ENCODE peak calls at places on chromosomes 4 and X, in five cellular contexts. N is GM23338, A is heart right ventricle, T is HepG2, U is OCI-LY7. E is an unnamed sample.

GRCh38 chr4:61200991-61201526 is 933 bp downstream of the ADGRL3 start:
- DNase-seq in T (no peak), N (peak), A (no peak), U (no peak), E (no peak)

GRCh38 chrX:119667111-119667928 is 25.6 kb downstream of the SEPTIN6 start:
- DNase-seq in T (no peak), U (no peak), A (no peak), N (no peak), E (no peak)

GRCh38 chr4:181566490-181566889 is 676.7 kb upstream of the TENM3 start:
- DNase-seq in N (no peak), U (no peak), A (no peak), T (no peak), E (no peak)

GRCh38 chr4:163988391-163988790 is 493.9 kb downstream of the TMA16 start:
- DNase-seq in U (no peak), T (no peak), N (no peak), A (no peak), E (no peak)

GRCh38 chr4:57850141-57850540 is 740.0 kb upstream of the IGFBP7 start:
- DNase-seq in N (no peak), U (no peak), A (no peak), T (no peak), E (no peak)

GRCh38 chr4:182238355-182238931 is 4.8 kb upstream of the TENM3 start:
- DNase-seq in A (no peak), N (peak), T (no peak), U (no peak), E (no peak)

GRCh38 chrX:23554304-23554703 is 113.0 kb upstream of the PRDX4 start:
- DNase-seq in T (peak), U (peak), N (peak), A (no peak), E (no peak)

GRCh38 chrX:21266949-21267348 is 107.3 kb upstream of the CNKSR2 start:
- DNase-seq in T (no peak), N (no peak), U (no peak), A (no peak), E (no peak)

GRCh38 chrX:30488092-30488491 is 89.5 kb downstream of the TASL start:
- DNase-seq in T (no peak), N (peak), A (no peak), U (no peak), E (no peak)

GRCh38 chrX:150515801-150516200 is 52.6 kb upstream of the MTM1 start:
- DNase-seq in T (no peak), U (no peak), N (no peak), A (no peak), E (no peak)

GRCh38 chr4:3829954-3830773 is 64.0 kb downstream of the ADRA2C start:
- DNase-seq in A (no peak), T (peak), N (peak), U (no peak), E (no peak)

GRCh38 chr4:53782468-53782865 is 191.2 kb upstream of the LNX1 start:
- DNase-seq in T (no peak), N (no peak), A (no peak), U (no peak), E (no peak)

GRCh38 chr4:53779025-53779424 is 187.7 kb upstream of the LNX1 start:
- DNase-seq in N (no peak), A (no peak), U (no peak), T (no peak), E (no peak)

GRCh38 chr4:53783208-53783859 is 192.0 kb upstream of the LNX1 start:
- DNase-seq in A (no peak), T (no peak), U (no peak), N (no peak), E (no peak)

GRCh38 chr4:53781614-53782467 is 190.6 kb upstream of the LNX1 start:
- DNase-seq in U (no peak), T (peak), N (no peak), A (no peak), E (no peak)

DNA sequence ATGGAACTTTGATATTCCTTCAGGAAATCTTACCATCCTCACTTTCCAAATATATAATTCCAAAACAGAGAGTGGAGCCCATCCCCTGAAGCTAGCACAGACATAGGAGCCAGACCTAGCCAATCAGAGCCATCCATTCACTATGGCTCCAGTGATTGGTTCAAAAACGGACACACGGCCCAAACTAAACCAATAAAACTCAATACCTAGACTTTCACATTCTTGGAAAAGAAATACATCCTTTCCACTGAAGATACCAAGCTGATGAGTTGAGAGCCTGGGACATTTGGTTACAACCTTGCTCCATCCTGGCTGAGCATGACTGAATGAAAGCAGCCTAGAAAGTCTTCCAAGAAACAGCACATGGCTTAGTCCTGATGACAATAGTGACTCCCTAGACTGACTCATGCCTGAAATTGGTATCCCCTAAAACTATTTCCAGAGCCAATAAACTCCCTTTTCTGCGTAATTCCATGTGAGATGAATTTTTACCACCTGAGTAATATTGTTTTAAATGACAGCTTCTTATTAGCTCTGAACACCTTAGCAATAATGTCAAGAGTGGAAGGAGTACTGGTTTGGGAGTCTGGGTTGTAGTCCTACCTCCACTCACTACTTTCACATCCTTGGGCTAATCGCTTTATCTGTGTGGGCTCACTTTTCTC is 189.6 kb upstream of the LNX1 start:
- DNase-seq in N (no peak), T (no peak), U (no peak), A (no peak), E (no peak)
- H3K27ac ChIP-seq in N (no peak), T (no peak), U (no peak), A (no peak), E (no peak)

GRCh38 chr4:159398236-159398638 is 295.4 kb downstream of the RAPGEF2 start:
- DNase-seq in A (no peak), T (no peak), N (no peak), U (no peak), E (no peak)
- TF ChIP-seq CTCF in A (peak), T (no peak), N (no peak), U (no peak), E (no peak)

DNA sequence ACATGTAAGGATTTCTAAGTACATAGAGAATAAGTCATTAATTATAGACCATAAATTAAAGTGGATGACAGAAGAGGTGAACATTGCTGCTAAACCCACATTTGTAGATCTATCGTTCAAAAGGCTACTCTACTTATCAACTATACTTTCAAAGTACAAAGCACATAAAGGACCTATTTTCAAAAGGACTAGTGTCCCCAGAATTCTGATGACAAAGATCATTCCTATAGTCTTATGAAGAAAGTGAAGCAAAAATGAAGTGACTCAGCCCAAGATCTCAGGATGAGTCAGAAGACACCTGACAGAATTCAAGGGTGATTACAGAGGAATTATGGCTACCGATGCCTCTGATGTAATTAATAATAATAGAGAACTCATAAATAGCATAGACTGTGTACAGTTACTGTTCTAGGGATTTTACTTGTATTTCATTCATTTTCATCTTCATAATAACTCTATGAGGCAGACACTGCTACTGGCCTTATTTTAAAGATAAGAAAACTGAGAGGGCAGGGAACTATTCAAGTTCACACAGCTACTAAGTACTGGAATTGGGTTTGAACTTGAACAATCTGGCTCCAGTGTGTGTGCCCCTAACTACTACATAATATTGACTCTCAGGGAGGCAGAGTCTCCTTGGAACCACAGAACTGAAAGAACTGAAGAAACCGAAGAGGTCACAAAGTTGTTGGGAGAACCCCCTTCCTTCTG is 17.1 kb downstream of the USP46 start:
- DNase-seq in N (no peak), T (no peak), U (no peak), A (no peak), E (no peak)
- H3K27ac ChIP-seq in N (no peak), T (no peak), U (no peak), A (peak), E (no peak)

GRCh38 chr4:140871368-140871767 is 115.2 kb upstream of the TBC1D9 start:
- DNase-seq in N (no peak), T (no peak), U (no peak), A (no peak), E (no peak)

GRCh38 chr4:140876597-140877364 is 120.6 kb upstream of the TBC1D9 start:
- DNase-seq in N (no peak), T (no peak), U (no peak), A (no peak), E (no peak)

GRCh38 chr4:140877781-140878180 is 121.6 kb upstream of the TBC1D9 start:
- DNase-seq in T (no peak), U (no peak), A (no peak), N (no peak), E (no peak)

GRCh38 chr4:140870427-140870826 is 114.2 kb upstream of the TBC1D9 start:
- DNase-seq in U (no peak), T (no peak), N (no peak), A (no peak), E (no peak)

GRCh38 chr4:140875751-140876389 is 119.7 kb upstream of the TBC1D9 start:
- DNase-seq in A (no peak), N (no peak), U (no peak), T (no peak), E (no peak)
- TF ChIP-seq CTCF in A (no peak), N (no peak), U (no peak), T (no peak), E (no peak)

DNA sequence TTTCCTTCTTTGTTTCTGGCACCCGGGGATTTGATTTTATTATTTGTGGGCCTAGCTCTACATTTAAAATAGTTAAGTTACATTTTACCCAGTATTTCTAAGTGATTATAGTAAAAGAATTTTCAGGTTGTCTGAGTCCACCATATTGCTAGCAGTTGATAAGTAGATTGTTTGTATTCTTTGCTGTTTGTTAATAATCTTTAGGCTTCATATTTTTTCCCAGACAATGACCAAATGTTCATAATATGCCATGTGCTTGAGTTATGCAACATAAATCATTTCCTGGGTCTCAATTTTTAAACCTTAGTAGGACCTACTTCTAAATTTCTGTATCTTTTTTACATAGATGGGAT is 127.3 kb downstream of the PHKA2 start:
- DNase-seq in A (no peak), U (no peak), T (no peak), N (no peak), E (no peak)
- H3K27ac ChIP-seq in A (no peak), U (no peak), T (no peak), N (no peak), E (no peak)

GRCh38 chr4:139509727-139510410 is 46.1 kb downstream of the SETD7 start:
- DNase-seq in N (peak), A (no peak), U (peak), T (peak), E (peak)
- TF ChIP-seq CTCF in N (peak), A (peak), U (peak), T (peak), E (peak)

GRCh38 chr4:41161355-41161754 is 53.0 kb downstream of the APBB2 start:
- DNase-seq in T (no peak), A (no peak), U (no peak), N (no peak), E (no peak)

GRCh38 chr4:41158274-41158673 is 56.1 kb downstream of the APBB2 start:
- DNase-seq in U (no peak), T (no peak), N (no peak), A (no peak), E (no peak)

GRCh38 chr4:41160010-41160789 is 54.1 kb downstream of the APBB2 start:
- DNase-seq in U (no peak), A (no peak), T (no peak), N (no peak), E (no peak)

GRCh38 chr4:41158756-41159155 is 55.6 kb downstream of the APBB2 start:
- DNase-seq in T (no peak), A (no peak), N (no peak), U (no peak), E (no peak)

DNA sequence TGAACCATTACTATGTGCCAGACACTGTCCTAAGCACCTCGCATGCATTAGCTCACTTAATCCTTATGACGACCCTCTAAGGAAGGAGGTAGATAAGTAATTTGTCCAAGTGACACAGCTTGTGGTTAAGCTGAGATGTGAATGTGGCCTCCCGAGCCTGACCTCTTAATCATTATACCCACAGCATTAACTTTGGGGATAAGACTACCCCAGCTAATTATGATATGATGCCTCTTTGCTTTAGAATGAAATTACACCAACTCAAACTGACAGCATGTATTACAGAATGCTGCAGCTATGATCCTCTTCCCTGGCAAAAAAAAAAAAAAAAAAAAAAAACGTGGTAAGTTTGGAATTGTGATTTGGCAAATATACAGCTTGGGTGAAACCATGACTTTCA is 53.5 kb downstream of the APBB2 start:
- DNase-seq in T (no peak), N (no peak), U (no peak), A (no peak), E (no peak)
- H3K27ac ChIP-seq in T (peak), N (no peak), U (no peak), A (peak), E (no peak)

GRCh38 chrX:132353430-132353829 is 134.2 kb upstream of the RAP2C start:
- DNase-seq in A (no peak), U (no peak), N (no peak), T (no peak), E (no peak)
- TF ChIP-seq CTCF in A (no peak), U (no peak), N (no peak), T (no peak), E (no peak)

GRCh38 chrX:74107666-74108065 is 196.3 kb upstream of the ZCCHC13 start:
- DNase-seq in N (no peak), T (no peak), A (no peak), U (no peak), E (no peak)

GRCh38 chrX:74104356-74105065 is 199.5 kb upstream of the ZCCHC13 start:
- DNase-seq in A (no peak), U (no peak), N (no peak), T (no peak), E (no peak)
- H3K27ac ChIP-seq in A (no peak), U (no peak), N (no peak), T (no peak), E (no peak)

GRCh38 chr4:169492436-169493163 is 119.8 kb downstream of the NEK1 start:
- DNase-seq in T (peak), N (peak), A (no peak), U (peak), E (peak)

GRCh38 chr4:169491211-169491610 is 121.2 kb downstream of the NEK1 start:
- DNase-seq in N (no peak), A (no peak), T (no peak), U (no peak), E (no peak)

DNA sequence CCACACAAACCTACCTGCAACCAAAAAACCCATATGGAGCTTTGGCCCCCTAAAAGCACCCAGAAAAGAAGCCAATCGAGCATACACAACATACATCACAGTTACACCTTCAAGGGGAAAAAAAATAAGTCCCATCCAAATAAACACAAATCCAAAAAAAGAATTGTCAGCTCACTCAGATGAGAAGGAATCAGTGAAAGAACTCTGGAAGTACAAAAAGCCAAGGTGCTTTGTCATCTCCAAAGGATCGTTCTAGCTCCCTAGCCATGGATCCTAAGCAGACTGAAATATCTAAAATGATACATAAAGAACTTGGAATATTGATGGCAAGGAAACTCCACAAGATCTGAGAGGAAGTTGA is 119.2 kb downstream of the NEK1 start:
- DNase-seq in T (no peak), U (no peak), N (no peak), A (no peak), E (no peak)
- TF ChIP-seq CTCF in T (no peak), U (peak), N (no peak), A (no peak), E (no peak)